ENCODE peak calls at places on chromosomes 12 and 14, in six cellular contexts. One of them, this sample, is unnamed. For H3K79me1 and H3K4me1, the result is how much of the 10 kb centered on the place peaks cover.

GRCh38 chr12:116146386-116146785 is 131.1 kb downstream of the MED13L start:
- DNase-seq in H1: no peak
- DNase-seq in trophoblast cell: peak
- DNase-seq in neuronal stem cell: no peak
- DNase-seq in H9: no peak
- DNase-seq in IMR-90: no peak
- DNase-seq in this sample: no peak

GRCh38 chr14:71181215-71182003 is 274.1 kb downstream of the PCNX1 start:
- DNase-seq in IMR-90: no peak
- DNase-seq in H9: no peak
- DNase-seq in neuronal stem cell: no peak
- DNase-seq in trophoblast cell: no peak
- DNase-seq in H1: no peak
- DNase-seq in this sample: no peak

GRCh38 chr12:52207895-52208294 is 16.1 kb upstream of the KRT80 start:
- DNase-seq in trophoblast cell: no peak
- DNase-seq in H9: no peak
- DNase-seq in H1: no peak
- DNase-seq in neuronal stem cell: no peak
- DNase-seq in IMR-90: peak
- DNase-seq in this sample: no peak

GRCh38 chr12:127487031-127487430 is 779.9 kb upstream of the TMEM132C start:
- DNase-seq in IMR-90: no peak
- DNase-seq in neuronal stem cell: no peak
- DNase-seq in trophoblast cell: no peak
- DNase-seq in H9: no peak
- DNase-seq in H1: no peak
- DNase-seq in this sample: no peak

GRCh38 chr12:22256076-22256475 is 78.4 kb downstream of the ST8SIA1 start:
- DNase-seq in H9: no peak
- DNase-seq in H1: no peak
- DNase-seq in neuronal stem cell: no peak
- DNase-seq in trophoblast cell: no peak
- DNase-seq in IMR-90: peak
- DNase-seq in this sample: no peak

GRCh38 chr12:94145231-94145979 is 3.0 kb upstream of the PLXNC1 start:
- DNase-seq in trophoblast cell: peak
- DNase-seq in H9: no peak
- DNase-seq in H1: no peak
- DNase-seq in IMR-90: peak
- DNase-seq in neuronal stem cell: no peak
- DNase-seq in this sample: no peak

GRCh38 chr12:56629459-56630179 is 507 bp downstream of the BAZ2A start:
- DNase-seq in trophoblast cell: peak
- DNase-seq in H9: no peak
- DNase-seq in IMR-90: no peak
- DNase-seq in H1: peak
- DNase-seq in neuronal stem cell: no peak
- DNase-seq in this sample: peak

GRCh38 chr12:93839076-93839475 is 161.9 kb downstream of the CRADD start:
- DNase-seq in trophoblast cell: no peak
- DNase-seq in neuronal stem cell: no peak
- DNase-seq in H9: no peak
- DNase-seq in IMR-90: peak
- DNase-seq in H1: no peak
- DNase-seq in this sample: no peak

GRCh38 chr14:73760598-73761586 is 46.7 kb upstream of the PNMA1 start:
- DNase-seq in H9: no peak
- DNase-seq in H1: no peak
- DNase-seq in neuronal stem cell: no peak
- DNase-seq in trophoblast cell: no peak
- DNase-seq in IMR-90: no peak
- DNase-seq in this sample: no peak

GRCh38 chr12:8493084-8493483 is 20.2 kb upstream of the CLEC4D start:
- DNase-seq in neuronal stem cell: no peak
- DNase-seq in trophoblast cell: peak
- DNase-seq in IMR-90: no peak
- DNase-seq in H1: no peak
- DNase-seq in H9: no peak
- DNase-seq in this sample: no peak

GRCh38 chr12:71947645-71948105 is 9.0 kb downstream of the TPH2 start:
- DNase-seq in H9: peak
- DNase-seq in trophoblast cell: peak
- DNase-seq in IMR-90: peak
- DNase-seq in H1: peak
- DNase-seq in neuronal stem cell: peak
- DNase-seq in this sample: peak

GRCh38 chr12:88572785-88573565 is 7.3 kb downstream of the KITLG start:
- DNase-seq in H9: no peak
- DNase-seq in H1: no peak
- DNase-seq in IMR-90: no peak
- DNase-seq in trophoblast cell: no peak
- DNase-seq in neuronal stem cell: no peak
- DNase-seq in this sample: no peak

GRCh38 chr12:8887285-8887715 is 27.0 kb upstream of the PHC1 start:
- DNase-seq in neuronal stem cell: no peak
- DNase-seq in H9: no peak
- DNase-seq in trophoblast cell: peak
- DNase-seq in H1: no peak
- DNase-seq in IMR-90: peak
- DNase-seq in this sample: no peak

GRCh38 chr12:65278576-65279386 is at the start of gene MSRB3:
- DNase-seq in H1: peak
- DNase-seq in neuronal stem cell: peak
- DNase-seq in H9: peak
- DNase-seq in trophoblast cell: peak
- DNase-seq in IMR-90: peak
- DNase-seq in this sample: peak

GRCh38 chr14:24673059-24673458 is 39.1 kb upstream of the GZMB start:
- DNase-seq in IMR-90: no peak
- DNase-seq in H1: no peak
- DNase-seq in trophoblast cell: no peak
- DNase-seq in neuronal stem cell: no peak
- DNase-seq in H9: no peak
- DNase-seq in this sample: no peak

GRCh38 chr14:52599974-52600373 is 47.3 kb downstream of the GPR137C start:
- DNase-seq in trophoblast cell: no peak
- DNase-seq in H9: no peak
- DNase-seq in IMR-90: no peak
- DNase-seq in H1: no peak
- DNase-seq in neuronal stem cell: no peak
- DNase-seq in this sample: no peak

GRCh38 chr12:120662879-120663278 is 22.5 kb downstream of the CABP1 start:
- DNase-seq in H1: no peak
- DNase-seq in neuronal stem cell: no peak
- DNase-seq in IMR-90: no peak
- DNase-seq in H9: no peak
- DNase-seq in trophoblast cell: no peak
- DNase-seq in this sample: no peak

GRCh38 chr12:128864516-128865186 is 11.4 kb downstream of the GLT1D1 start:
- DNase-seq in H9: no peak
- DNase-seq in IMR-90: no peak
- DNase-seq in H1: no peak
- DNase-seq in trophoblast cell: no peak
- DNase-seq in neuronal stem cell: no peak
- DNase-seq in this sample: no peak

GRCh38 chr12:3005736-3006135 is 46.5 kb downstream of the TEAD4 start:
- DNase-seq in trophoblast cell: peak
- DNase-seq in IMR-90: peak
- DNase-seq in H1: no peak
- DNase-seq in H9: no peak
- DNase-seq in neuronal stem cell: no peak
- DNase-seq in this sample: no peak

DNA sequence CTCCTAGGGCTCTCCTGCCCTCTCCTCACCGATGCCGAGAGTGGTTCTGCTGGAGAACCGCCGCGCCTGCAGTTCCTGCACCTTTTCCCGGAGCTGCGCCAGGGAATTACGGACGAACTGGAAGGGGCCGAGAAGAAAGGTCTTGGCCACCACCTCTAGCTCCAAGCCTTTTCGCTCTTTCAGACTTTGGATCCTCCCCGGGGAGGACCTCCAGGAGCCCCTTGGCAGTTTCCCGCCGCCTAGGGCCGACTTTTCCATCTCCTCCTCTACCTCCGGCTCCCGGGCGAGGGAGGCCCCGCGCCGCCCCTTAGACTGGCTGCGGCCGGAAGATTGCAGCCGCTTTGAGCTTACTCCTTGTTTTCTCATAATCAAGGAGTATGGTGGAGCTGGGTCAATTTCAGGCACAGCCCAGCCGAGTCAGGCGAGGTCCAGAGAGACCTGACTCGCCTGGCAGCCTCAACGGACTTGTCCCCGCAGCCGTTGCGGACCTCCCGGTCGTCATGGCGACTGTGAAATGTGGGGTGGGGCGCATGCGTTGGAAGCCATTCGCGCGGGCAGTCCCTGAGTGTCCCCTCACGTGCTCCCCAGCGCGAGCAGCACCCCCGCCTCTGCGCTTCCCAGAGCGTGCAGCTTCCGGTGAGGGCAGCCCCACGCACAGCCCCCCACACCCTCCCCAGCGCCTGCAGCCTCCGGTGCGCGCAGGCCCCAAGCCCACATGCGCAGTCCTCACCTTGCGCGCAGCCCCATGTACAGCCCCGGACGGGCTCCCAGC is at the start of gene DPY19L2:
- DNase-seq in neuronal stem cell: peak
- DNase-seq in trophoblast cell: peak
- DNase-seq in IMR-90: peak
- DNase-seq in H1: peak
- DNase-seq in H9: peak
- DNase-seq in this sample: peak
- H3K9ac ChIP-seq in neuronal stem cell: peak
- H3K9ac ChIP-seq in trophoblast cell: no peak
- H3K9ac ChIP-seq in IMR-90: peak
- H3K9ac ChIP-seq in H1: no peak
- H3K9ac ChIP-seq in H9: peak
- H3K9ac ChIP-seq in this sample: peak

DNA sequence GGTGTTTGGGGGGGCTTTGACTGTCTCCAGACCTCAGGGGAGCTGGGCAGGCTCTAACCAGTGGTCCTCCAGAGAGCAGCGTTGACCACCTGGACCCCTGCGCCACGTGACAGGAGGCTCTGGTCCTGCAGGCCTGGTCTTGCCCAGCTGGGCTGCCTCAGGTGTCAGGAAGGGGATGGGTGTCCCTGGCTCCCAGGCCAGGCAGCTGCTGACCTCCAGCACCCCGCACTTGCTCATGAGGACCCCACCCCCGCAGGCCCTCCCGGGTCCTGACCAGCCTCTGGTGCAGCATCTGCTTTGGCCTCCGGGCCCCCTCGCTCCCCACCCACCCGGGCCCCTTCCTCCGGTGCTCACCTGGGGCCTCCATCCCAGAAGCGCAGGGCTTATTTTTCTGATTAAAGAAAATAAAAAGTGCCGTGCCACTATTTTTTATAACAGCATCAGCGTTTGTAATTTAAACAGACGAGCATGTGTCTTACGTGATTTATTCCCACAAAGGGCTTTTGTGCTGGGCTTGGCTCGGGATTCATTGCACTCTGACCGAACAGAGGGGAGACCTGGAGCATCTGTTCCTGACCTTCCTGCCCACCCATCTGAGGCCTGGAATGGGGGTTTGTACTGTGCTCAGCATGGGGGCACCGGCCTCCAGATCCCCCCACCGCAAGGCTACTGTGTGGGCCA is 21.7 kb downstream of the FBRSL1 start:
- DNase-seq in trophoblast cell: no peak
- DNase-seq in H1: no peak
- DNase-seq in neuronal stem cell: no peak
- DNase-seq in IMR-90: no peak
- DNase-seq in H9: no peak
- DNase-seq in this sample: no peak
- H3K79me1 ChIP-seq in trophoblast cell: under half
- H3K79me1 ChIP-seq in H1: under half
- H3K79me1 ChIP-seq in neuronal stem cell: under half
- H3K79me1 ChIP-seq in IMR-90: under half
- H3K79me1 ChIP-seq in H9: under half
- H3K79me1 ChIP-seq in this sample: under half

GRCh38 chr14:55103005-55103640 is 25.9 kb upstream of the LGALS3 start:
- DNase-seq in IMR-90: peak
- DNase-seq in neuronal stem cell: peak
- DNase-seq in trophoblast cell: peak
- DNase-seq in H9: peak
- DNase-seq in H1: peak
- DNase-seq in this sample: peak

GRCh38 chr14:55104051-55104954 is 24.7 kb upstream of the LGALS3 start:
- DNase-seq in IMR-90: no peak
- DNase-seq in H9: no peak
- DNase-seq in trophoblast cell: peak
- DNase-seq in H1: no peak
- DNase-seq in neuronal stem cell: no peak
- DNase-seq in this sample: peak

GRCh38 chr14:55099741-55100140 is 29.3 kb upstream of the LGALS3 start:
- DNase-seq in trophoblast cell: peak
- DNase-seq in H1: no peak
- DNase-seq in H9: no peak
- DNase-seq in neuronal stem cell: no peak
- DNase-seq in IMR-90: peak
- DNase-seq in this sample: no peak

GRCh38 chr14:55101698-55102097 is 27.4 kb upstream of the LGALS3 start:
- DNase-seq in neuronal stem cell: no peak
- DNase-seq in H1: no peak
- DNase-seq in IMR-90: no peak
- DNase-seq in H9: no peak
- DNase-seq in trophoblast cell: no peak
- DNase-seq in this sample: no peak

GRCh38 chr14:55102141-55102547 is 26.9 kb upstream of the LGALS3 start:
- DNase-seq in neuronal stem cell: no peak
- DNase-seq in H1: no peak
- DNase-seq in IMR-90: peak
- DNase-seq in H9: peak
- DNase-seq in trophoblast cell: peak
- DNase-seq in this sample: peak
- H3K4me1 ChIP-seq in neuronal stem cell: under half
- H3K4me1 ChIP-seq in H1: under half
- H3K4me1 ChIP-seq in IMR-90: under half
- H3K4me1 ChIP-seq in H9: under half
- H3K4me1 ChIP-seq in trophoblast cell: under half
- H3K4me1 ChIP-seq in this sample: under half

DNA sequence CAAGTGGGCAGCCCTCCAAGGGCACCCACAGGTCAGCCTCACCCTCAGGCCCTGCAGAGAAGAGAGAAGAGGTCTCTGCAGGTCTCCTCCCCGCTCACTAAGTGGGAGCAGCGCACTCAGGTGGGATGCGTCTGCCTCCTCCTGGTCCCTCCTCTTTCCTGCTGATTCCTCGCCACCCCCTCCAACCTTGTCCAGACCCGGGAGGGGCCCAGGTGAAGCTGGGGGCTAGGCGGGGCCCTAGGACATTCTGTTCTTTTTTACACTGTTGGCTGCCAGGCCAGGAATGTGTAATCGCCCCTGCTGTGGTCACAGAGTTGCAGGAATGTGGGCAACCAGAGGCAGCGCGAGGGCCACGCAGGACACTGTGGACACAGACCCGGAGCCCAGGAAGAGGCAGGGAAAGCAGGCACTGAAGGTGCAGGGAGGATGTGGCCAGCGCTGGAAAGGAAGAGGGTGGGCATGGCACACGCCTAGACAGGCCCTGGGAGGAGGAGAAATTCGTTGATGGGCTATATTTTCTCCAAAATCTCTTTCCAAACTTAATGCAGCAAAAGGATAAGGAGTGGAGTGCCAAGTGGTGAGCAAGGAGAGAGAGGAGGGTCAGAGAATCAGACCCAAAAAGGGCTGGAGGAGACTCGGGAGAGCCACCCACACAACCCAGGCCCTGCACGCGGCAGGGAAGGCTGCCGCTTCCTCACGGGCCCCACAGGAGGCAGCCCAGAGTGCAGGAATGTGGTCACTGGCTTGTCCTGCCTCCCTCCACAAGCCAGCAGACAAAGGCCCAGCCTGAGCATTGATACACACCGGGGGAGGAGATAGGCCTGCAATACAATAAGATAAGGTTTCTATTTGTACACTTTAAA is 947 bp upstream of the SCNN1A start:
- DNase-seq in neuronal stem cell: no peak
- DNase-seq in trophoblast cell: peak
- DNase-seq in H1: peak
- DNase-seq in H9: peak
- DNase-seq in IMR-90: peak
- DNase-seq in this sample: peak
- H3K9ac ChIP-seq in neuronal stem cell: peak
- H3K9ac ChIP-seq in trophoblast cell: no peak
- H3K9ac ChIP-seq in H1: no peak
- H3K9ac ChIP-seq in H9: peak
- H3K9ac ChIP-seq in IMR-90: peak
- H3K9ac ChIP-seq in this sample: peak